ENCODE peak calls at places on chromosomes 16 and 17, in eight cellular contexts. H, F, E, K, N, W, R and L are unnamed samples.

GRCh38 chr17:45338023-45338781 is 21.4 kb upstream of the MAP3K14 start:
- DNase-seq in N (no peak), F (peak), W (no peak), K (no peak), H (no peak), R (no peak), E (peak), L (no peak)

GRCh38 chr16:66846831-66847230 is 2.6 kb downstream of the CA7 start:
- DNase-seq in F (peak), E (no peak), W (no peak), H (no peak), N (no peak), K (no peak), R (no peak), L (no peak)

GRCh38 chr16:85453-85782 is 7.4 kb downstream of the MPG start:
- DNase-seq in W (no peak), N (no peak), K (no peak), E (no peak), R (no peak), F (peak), H (no peak), L (no peak)

GRCh38 chr17:78947235-78948153 is 22.3 kb upstream of the TIMP2 start:
- DNase-seq in R (no peak), W (no peak), F (no peak), H (no peak), E (peak), N (no peak), K (no peak), L (no peak)

GRCh38 chr16:71210-71539 is 1.3 kb downstream of the RHBDF1 start:
- DNase-seq in K (no peak), E (no peak), F (no peak), W (no peak), N (no peak), R (no peak), H (no peak), L (no peak)

GRCh38 chr16:9318764-9319163 is 227.3 kb downstream of the HAPSTR1 start:
- DNase-seq in R (no peak), W (no peak), F (no peak), E (no peak), K (no peak), H (no peak), N (no peak), L (no peak)

GRCh38 chr16:20203277-20203676 is 124.0 kb downstream of the GP2 start:
- DNase-seq in R (no peak), K (no peak), E (no peak), H (no peak), F (no peak), N (no peak), W (no peak), L (no peak)

GRCh38 chr16:31073073-31073822 is 792 bp downstream of the ZNF668 start:
- DNase-seq in W (peak), R (peak), F (peak), E (peak), K (peak), H (peak), N (peak), L (peak)

GRCh38 chr16:50857881-50858280 is 116.0 kb downstream of the CYLD start:
- DNase-seq in N (no peak), H (no peak), F (no peak), E (no peak), K (no peak), R (peak), W (no peak), L (no peak)

GRCh38 chr17:66939461-66940114 is 24.9 kb upstream of the CACNG4 start:
- DNase-seq in W (no peak), E (no peak), R (no peak), K (no peak), H (no peak), F (no peak), N (no peak), L (no peak)

DNA sequence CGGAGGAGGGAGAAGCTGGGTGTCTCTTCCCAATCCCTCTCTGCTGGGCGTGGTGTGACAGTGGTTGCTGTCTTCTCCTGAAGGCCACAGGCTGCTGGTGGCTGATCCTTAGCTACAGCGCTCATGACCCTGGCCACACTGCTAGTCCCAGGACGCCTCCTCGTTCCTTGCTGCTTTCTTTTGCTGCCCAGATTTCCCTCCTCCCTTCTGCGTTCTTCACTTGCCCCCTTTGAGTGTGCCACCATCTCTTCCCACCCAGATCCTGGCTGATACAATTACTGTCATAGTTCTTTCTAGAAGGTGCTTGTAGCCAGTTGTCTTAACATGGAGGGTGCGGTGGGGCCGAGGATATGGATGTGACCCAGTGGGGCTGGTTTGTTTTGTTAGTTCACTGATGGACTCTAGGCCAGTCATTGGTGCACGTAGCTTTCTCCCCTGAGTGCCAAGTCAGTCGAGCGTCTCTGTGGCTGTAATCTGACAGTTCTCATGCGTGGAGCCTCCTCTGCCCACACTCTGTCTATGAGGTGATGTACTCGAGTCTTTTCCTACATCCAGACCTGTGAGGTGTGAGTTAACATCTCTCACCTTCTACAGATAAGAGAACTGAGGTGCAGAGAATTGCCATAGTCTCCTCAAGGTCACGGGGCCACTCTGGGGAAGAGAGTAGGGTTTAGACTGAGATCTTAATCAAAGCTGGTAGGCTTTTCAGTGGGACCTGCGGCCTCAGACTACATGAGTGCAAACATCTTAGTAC is 90.3 kb downstream of the MRC2 start:
- DNase-seq in F (no peak), E (peak), R (no peak), K (no peak), N (no peak), W (no peak), H (no peak), L (no peak)
- H3K27ac ChIP-seq in F (no peak), E (no peak), R (no peak), K (no peak), N (no peak), W (no peak), H (no peak), L (no peak)

DNA sequence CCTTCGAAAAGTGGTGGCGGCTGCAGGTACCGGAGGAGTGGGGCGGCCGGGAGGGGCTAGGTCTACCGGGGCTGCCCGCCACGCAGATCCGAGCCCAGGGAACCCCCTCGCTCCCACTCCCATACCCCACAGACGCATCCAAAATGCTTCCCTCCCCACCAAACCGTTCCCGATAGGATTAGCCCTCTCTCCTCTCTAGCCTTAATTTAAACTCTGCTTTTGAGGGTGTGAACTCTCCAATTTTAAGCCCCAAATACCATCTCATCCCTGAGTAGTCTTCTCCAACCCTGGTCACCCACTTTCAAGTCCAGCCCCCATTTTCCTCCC is 260 bp upstream of the CXCL16 start:
- DNase-seq in R (no peak), E (no peak), K (no peak), H (no peak), W (no peak), F (no peak), N (no peak), L (no peak)
- H3K27ac ChIP-seq in R (no peak), E (peak), K (no peak), H (no peak), W (no peak), F (no peak), N (no peak), L (no peak)

DNA sequence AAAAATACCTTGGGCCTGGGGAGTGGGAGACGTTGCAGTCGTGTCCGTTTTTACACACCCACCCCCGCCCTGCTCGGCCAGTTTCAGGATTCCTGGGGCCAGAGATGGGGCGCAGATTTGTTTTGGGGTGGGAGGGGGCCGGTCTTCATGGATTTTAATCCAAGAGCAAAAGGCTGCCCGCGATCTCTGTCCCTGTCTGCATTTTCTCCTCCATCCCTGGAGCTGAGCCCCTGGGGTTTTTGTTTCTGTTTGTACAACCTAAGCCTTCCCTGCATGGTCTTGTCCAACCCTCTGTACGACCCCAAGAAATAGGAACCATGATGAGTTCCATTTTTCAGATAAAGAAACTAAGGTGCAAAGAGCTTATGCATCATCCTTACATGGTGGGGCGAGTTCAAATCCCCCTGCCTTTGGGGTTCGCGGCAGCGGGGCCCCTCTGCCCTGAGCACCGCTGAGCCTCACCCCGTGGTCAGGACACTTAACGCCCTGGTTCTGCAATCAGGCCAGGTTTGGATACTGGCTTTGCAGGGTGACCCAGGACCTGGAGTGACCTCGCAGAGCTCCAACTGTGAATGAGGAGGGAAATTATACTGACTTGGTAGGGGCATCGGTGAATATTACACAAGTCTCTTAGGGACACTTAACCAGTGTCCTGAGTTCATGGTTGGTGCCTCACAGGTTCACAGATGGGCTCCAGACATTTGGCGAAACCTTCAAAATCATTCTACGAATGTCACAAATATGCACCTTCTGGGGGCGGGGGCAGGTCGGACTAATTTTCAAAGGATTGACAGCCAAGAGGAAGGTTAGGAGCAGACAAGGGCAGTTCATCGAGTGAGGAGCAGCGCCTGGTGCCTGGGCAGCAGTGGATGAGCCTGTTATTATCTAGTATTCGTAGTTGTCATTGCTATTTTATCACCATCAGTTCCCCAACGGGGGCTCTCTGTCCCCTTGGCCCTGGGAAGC is 4.1 kb upstream of the FOXF1 start:
- DNase-seq in E (no peak), R (no peak), W (no peak), K (no peak), F (no peak), H (no peak), N (no peak), L (no peak)
- H3K27ac ChIP-seq in E (no peak), R (peak), W (no peak), K (no peak), F (no peak), H (no peak), N (no peak), L (no peak)

DNA sequence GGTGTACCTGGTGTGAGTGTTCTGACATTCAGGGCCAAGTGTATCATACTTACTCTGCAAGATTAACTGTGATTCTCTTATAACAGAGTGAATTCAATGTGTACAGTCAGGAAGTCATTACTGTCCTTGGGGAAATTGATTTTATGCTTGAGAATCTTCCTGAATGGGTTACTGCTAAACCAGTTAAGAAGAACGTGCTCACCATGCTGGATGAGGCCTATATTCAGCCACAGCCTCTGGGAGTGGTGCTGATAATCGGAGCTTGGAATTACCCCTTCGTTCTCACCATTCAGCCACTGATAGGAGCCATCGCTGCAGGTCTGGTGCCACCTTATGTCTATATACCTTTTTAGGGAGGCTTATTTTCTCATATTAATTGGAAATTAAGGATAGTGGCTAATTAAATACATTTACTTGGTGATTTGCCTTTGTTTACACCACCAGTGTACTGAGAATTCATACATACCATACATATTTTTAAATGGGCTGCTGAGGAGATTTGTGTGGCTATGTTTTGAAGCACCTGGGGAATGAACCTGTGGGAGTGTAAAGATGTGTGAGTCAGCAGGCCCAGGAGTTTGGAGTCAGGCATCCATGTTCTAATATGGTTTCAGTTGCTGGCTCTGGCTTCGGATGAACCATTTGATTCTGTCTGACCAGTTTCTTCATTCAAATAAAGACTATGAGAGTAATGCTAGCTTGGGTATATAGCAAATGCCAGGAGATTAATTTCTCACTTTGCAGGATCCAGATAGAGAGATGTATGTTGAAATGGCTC is 3.1 kb downstream of the ALDH3A2 start:
- DNase-seq in E (no peak), N (no peak), H (no peak), K (no peak), R (no peak), W (no peak), F (no peak), L (no peak)
- H3K27ac ChIP-seq in E (peak), N (no peak), H (no peak), K (peak), R (peak), W (no peak), F (peak), L (peak)

DNA sequence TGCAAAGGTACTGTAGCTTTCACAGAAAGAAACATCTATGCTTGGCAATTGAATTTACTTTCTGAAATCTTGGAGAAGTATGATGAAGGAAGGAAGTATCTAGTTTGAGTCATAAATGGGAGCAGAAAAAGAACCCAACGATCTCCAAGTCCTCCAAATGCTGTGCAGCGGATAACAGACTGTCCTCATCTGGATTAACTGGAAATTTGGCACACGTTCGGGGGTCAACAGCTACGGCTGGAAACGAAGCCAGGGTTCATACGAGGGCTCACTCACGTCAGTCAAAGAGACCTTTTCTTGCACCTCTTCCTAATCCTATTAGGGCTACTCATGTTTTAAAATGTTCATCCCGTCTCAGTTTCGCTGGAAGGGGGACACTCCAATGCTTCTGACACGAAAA is 152.0 kb downstream of the ZFHX3 start:
- DNase-seq in R (no peak), N (no peak), W (no peak), K (no peak), H (no peak), F (no peak), E (no peak), L (no peak)
- H3K27ac ChIP-seq in R (no peak), N (no peak), W (no peak), K (peak), H (no peak), F (no peak), E (no peak), L (no peak)

DNA sequence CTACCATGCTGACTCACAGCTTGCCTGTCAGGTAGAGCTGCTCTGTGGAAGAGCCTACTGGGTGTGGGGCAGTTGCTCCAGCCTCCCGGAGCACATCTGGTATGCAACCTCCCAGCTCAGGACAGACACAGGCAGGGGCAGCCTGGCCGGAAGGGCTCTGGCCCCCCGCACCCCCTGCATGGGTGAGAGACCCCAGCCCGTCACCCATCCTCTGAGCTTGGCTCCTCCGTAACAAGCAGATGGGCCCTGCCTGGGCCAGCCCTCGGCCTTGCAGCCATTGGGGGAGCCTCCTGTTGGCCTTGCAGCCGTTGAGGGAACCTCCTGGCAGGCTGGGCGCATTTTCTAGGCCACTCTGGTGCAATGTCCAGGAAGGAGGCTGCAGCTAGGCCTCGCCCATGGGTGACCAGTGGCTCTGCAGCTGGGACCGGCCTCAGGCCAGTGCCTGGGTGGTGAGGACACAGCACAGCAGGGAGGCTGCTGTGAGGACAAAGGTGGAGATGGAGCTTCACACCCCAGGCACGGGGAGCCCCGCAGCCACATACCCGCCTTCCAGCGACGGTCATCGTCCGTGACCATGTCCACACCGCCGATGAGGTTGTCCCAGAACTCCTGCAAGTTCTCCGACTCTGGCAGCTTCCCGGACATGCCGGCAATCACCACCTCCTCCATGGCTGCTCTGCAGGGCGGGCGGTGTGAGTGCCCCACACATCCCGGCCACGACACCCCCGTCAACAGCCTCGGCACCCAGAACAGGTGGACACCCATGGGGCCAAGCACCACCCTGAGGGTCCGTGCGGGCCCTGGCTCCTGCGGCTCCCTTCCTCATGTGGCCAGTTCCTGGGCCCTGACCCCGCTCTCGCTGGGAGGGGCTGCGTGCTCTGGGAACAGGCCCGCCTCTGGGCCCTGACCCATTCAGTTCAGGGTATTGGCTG is 2.0 kb downstream of the FASN start:
- DNase-seq in W (no peak), E (no peak), R (no peak), H (no peak), F (peak), N (no peak), K (no peak), L (no peak)
- H3K27ac ChIP-seq in W (no peak), E (no peak), R (peak), H (no peak), F (no peak), N (no peak), K (no peak), L (no peak)